ENCODE peak calls at places on chromosomes 5 and 9, in five cellular contexts. V is trophoblast cell, T is hepatocyte, E is lower leg skin, J is PC-3. Q is an unnamed sample.

GRCh38 chr9:99433555-99433954 is 211.5 kb downstream of the SEC61B start:
- DNase-seq in V (peak; percentile 72), T (peak; percentile 78), E (peak; percentile 46), J (peak; percentile 82), Q (no peak)

GRCh38 chr9:124267271-124267807 is 9.6 kb downstream of the NEK6 start:
- DNase-seq in V (no peak), T (no peak), E (peak; percentile 51), J (peak; percentile 88), Q (peak; percentile 91)

GRCh38 chr9:113247640-113248039 is 26.3 kb downstream of the SLC31A1 start:
- DNase-seq in V (no peak), T (no peak), E (no peak), J (no peak), Q (no peak)

GRCh38 chr9:113828211-113828610 is 47.9 kb upstream of the ZNF618 start:
- DNase-seq in V (no peak), T (no peak), E (no peak), J (no peak), Q (no peak)

GRCh38 chr5:136062563-136063274 is 33.9 kb downstream of the TGFBI start:
- DNase-seq in V (peak; percentile 19), T (peak; percentile 77), E (no peak), J (peak; percentile 74), Q (no peak)

GRCh38 chr5:170626507-170627150 is 122.8 kb downstream of the KCNIP1 start:
- DNase-seq in V (no peak), T (no peak), E (no peak), J (no peak), Q (peak; percentile 20)

GRCh38 chr9:135296783-135297715 is 182.5 kb upstream of the PPP1R26 start:
- DNase-seq in V (no peak), T (no peak), E (no peak), J (no peak), Q (no peak)

GRCh38 chr9:136051568-136052432 is 43.3 kb downstream of the NACC2 start:
- DNase-seq in V (peak; percentile 89), T (peak; percentile 94), E (peak; percentile 38), J (peak; percentile 88), Q (peak; percentile 80)

GRCh38 chr9:116860509-116861120 is 173.5 kb downstream of the TRIM32 start:
- DNase-seq in V (peak; percentile 93), T (peak; percentile 84), E (peak; percentile 53), J (peak; percentile 54), Q (peak; percentile 68)

GRCh38 chr9:91315191-91315590 is 46.5 kb downstream of the AUH start:
- DNase-seq in V (peak; percentile 36), T (no peak), E (no peak), J (peak; percentile 47), Q (no peak)

GRCh38 chr9:128917151-128917849 is 3.5 kb upstream of the PHYHD1 start:
- DNase-seq in V (no peak), T (no peak), E (peak; percentile 84), J (peak; percentile 78), Q (peak; percentile 87)

GRCh38 chr9:107102011-107102410 is 181.1 kb upstream of the RAD23B start:
- DNase-seq in V (no peak), T (no peak), E (no peak), J (no peak), Q (no peak)

GRCh38 chr9:6703898-6704639 is 53.7 kb upstream of the KDM4C start:
- DNase-seq in V (peak; percentile 92), T (peak; percentile 88), E (peak; percentile 46), J (peak; percentile 35), Q (peak; percentile 71)

GRCh38 chr5:173969167-173970049 is 19.6 kb upstream of the C5orf47 start:
- DNase-seq in V (peak; percentile 93), T (peak; percentile 86), E (no peak), J (peak; percentile 98), Q (no peak)

GRCh38 chr9:120892177-120892747 is 15.3 kb upstream of the PHF19 start:
- DNase-seq in V (no peak), T (no peak), E (no peak), J (no peak), Q (no peak)
- H3K4me3 ChIP-seq in V (no peak overlapping the region), T (no peak overlapping the region), E (no peak overlapping the region), J (no peak overlapping the region), Q (no peak overlapping the region)

DNA sequence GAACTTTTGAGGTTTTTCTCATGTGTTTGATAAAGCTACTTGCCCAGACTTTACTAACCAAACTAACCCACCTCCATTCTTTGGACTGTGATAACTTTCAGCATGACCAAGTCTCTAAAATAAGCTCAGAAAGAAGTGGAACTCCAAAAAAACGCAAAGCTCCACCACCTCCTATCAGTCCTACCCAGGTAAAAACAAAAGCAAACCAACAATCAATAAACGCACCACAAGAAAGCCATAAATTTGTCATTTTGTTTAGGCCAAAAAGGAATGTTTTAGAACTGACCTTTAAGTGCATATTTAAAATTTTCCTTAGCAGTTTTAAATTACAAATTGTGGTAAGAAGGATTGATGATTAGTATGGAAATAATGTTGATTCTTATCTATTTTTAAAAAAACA is 25.5 kb upstream of the TTC23L start:
- DNase-seq in V (no peak), T (no peak), E (no peak), J (no peak), Q (no peak)
- H3K4me3 ChIP-seq in V (no peak overlapping the region), T (no peak overlapping the region), E (no peak overlapping the region), J (no peak overlapping the region), Q (no peak overlapping the region)

GRCh38 chr9:86350006-86350755 is 4.0 kb downstream of the TUT7 start:
- DNase-seq in V (no peak), T (no peak), E (no peak), J (no peak), Q (no peak)
- H3K4me3 ChIP-seq in V (no peak overlapping the region), T (no peak overlapping the region), E (no peak overlapping the region), J (peak overlapping the region; percentile 100), Q (peak overlapping the region; percentile 29)

GRCh38 chr5:172867761-172868435 is 33.8 kb downstream of the ERGIC1 start:
- DNase-seq in V (no peak), T (no peak), E (no peak), J (no peak), Q (no peak)

GRCh38 chr5:172866378-172866777 is 32.3 kb downstream of the ERGIC1 start:
- DNase-seq in V (no peak), T (no peak), E (no peak), J (no peak), Q (no peak)

GRCh38 chr5:172868924-172869565 is 35.0 kb downstream of the ERGIC1 start:
- DNase-seq in V (peak; percentile 42), T (no peak), E (peak; percentile 84), J (peak; percentile 88), Q (peak; percentile 73)

GRCh38 chr5:172868436-172868923 is 34.4 kb downstream of the ERGIC1 start:
- DNase-seq in V (no peak), T (no peak), E (no peak), J (peak; percentile 90), Q (no peak)

DNA sequence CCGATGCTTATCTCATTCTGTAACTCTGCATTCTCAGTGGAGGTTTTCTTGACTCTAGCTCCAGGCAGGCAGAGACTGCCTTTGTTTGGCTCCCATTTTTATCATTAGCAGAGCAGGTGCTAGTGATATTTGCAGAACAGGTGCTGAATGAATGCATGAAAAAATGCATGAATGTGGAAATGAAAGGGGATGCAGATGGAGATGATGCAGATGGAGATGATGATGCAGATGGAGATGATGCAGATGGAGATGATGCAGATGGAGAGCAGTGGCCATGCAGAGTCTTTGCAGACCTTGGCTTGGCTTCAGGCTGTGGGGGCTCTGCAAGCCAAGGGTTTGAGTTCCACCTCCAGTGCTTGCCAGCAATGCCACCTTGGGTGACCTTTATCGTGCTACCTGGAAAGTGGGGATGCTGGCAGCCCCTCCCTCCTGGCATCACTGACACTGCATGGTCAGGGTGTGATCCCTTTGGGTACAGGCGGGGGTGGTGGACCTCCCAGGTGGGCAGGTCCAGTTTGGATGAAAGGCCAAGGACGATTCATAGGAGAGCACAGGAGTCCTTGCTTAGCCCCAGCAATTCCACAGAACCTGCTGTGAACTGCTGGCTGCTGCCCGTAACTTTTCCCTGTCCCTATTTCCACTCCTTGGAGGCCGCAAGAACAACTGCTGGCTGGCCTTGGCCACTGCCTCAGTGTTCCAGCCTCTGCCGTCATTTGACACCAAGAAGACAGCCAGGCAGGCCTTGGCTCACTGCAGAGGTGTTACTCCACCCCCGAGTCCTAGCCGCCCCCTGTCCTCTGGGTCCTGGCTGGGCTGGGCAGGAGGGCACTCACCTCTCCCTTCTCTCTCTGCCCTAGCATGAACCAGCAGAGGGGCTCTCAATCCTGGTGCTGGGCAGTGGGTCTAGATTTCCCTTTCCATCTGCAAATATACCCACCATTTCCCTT is 33.0 kb downstream of the ERGIC1 start:
- DNase-seq in V (no peak), T (no peak), E (no peak), J (no peak), Q (no peak)
- H3K4me3 ChIP-seq in V (no peak overlapping the region), T (no peak overlapping the region), E (no peak overlapping the region), J (no peak overlapping the region), Q (no peak overlapping the region)